ENCODE peak calls at places on chromosome 4, in ten cellular contexts. D is RWPE2, U is GM10248, T is fibroblast of the aortic adventitia, F is tibial nerve, R is activated B cell treated with CpG ODN at 0.5 μM for 24 hours, V is omental fat pad, B is A549, H is right atrium auricular region, I is HL-60. X is an unnamed sample.

GRCh38 chr4:17758459-17758858 is 23.0 kb downstream of the FAM184B start:
- DNase-seq in V (no peak), I (no peak), F (no peak), D (no peak), T (no peak), B (no peak), R (no peak), U (no peak), H (no peak), X (peak; percentile 13)

GRCh38 chr4:94372579-94372978 is 29.9 kb upstream of the HPGDS start:
- DNase-seq in B (no peak), F (no peak), D (no peak), U (no peak), R (no peak), H (no peak), V (no peak), T (no peak), I (no peak), X (no peak)

GRCh38 chr4:25440478-25441030 is 63.5 kb downstream of the ANAPC4 start:
- DNase-seq in H (no peak), T (peak; percentile 92), F (no peak), U (no peak), D (no peak), V (no peak), B (no peak), I (no peak), R (no peak), X (no peak)

GRCh38 chr4:61514991-61515390 is 314.9 kb downstream of the ADGRL3 start:
- DNase-seq in F (no peak), I (no peak), R (no peak), B (no peak), D (no peak), H (no peak), U (no peak), V (no peak), T (no peak), X (no peak)

GRCh38 chr4:135371137-135371536 is 1169.5 kb upstream of the PABPC4L start:
- DNase-seq in U (no peak), F (no peak), V (no peak), B (no peak), R (no peak), D (no peak), I (peak; percentile 15), H (no peak), T (no peak), X (peak; percentile 22)

GRCh38 chr4:153467154-153467896 is 1.2 kb downstream of the TMEM131L start:
- DNase-seq in V (no peak), D (no peak), T (no peak), U (peak; percentile 90), I (peak; percentile 47), B (no peak), F (no peak), H (no peak), R (peak; percentile 82), X (peak; percentile 49)

GRCh38 chr4:26815686-26816085 is 45.0 kb upstream of the STIM2 start:
- DNase-seq in D (no peak), I (no peak), U (no peak), F (no peak), B (no peak), R (no peak), V (no peak), H (no peak), T (no peak), X (no peak)

GRCh38 chr4:67776746-67777145 is 22.6 kb upstream of the GNRHR start:
- DNase-seq in T (no peak), F (no peak), D (no peak), B (no peak), R (no peak), H (no peak), V (no peak), I (no peak), U (no peak), X (no peak)

GRCh38 chr4:29009908-29010307 is 1710.3 kb upstream of the PCDH7 start:
- DNase-seq in F (no peak), V (no peak), U (no peak), H (no peak), D (no peak), R (no peak), I (no peak), B (no peak), T (no peak), X (no peak)

GRCh38 chr4:7160439-7160838 is 31.9 kb upstream of the SORCS2 start:
- DNase-seq in R (no peak), B (no peak), F (peak; percentile 10), I (no peak), H (no peak), T (no peak), V (no peak), U (no peak), D (no peak), X (no peak)

GRCh38 chr4:83362492-83363329 is 28.1 kb upstream of the HPSE start:
- DNase-seq in B (peak; percentile 19), R (no peak), D (no peak), F (no peak), U (no peak), H (no peak), I (peak; percentile 4), V (no peak), T (peak; percentile 59), X (no peak)

DNA sequence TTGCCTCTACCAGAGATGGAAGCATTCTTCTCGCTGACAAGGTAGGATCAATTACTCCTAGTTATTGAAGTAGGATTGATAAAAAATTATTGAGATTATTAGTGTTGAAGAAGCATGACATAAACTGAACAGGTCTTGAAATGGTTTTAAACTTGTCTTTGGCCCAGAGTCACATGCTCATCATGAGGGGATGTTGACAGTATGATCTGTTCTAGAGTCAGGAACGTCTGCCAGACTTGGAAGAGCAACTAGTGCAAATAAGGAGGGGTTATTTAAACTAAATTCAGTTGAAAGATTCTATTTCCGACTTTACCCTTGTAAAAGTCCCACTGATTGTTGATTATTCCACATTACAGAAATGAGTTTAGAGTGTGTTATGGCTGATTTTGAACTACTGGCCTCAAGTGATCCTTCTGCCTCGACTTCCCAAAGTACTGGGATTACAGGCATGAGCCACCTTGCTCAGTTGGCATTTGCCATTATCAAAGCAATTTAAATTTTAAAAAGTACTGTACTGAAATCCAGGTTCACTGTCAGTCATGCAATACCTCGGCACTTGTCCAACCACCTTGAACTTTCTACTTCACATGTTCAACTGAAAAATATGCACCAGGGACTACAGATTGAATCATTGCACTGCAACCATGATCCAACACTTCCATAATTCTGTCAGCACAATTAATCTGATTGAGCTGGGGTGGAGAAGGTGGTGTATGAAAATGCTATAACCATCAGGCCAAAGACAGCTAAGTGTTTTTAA is 19.7 kb downstream of the FABP2 start:
- DNase-seq in F (no peak), R (no peak), D (no peak), B (no peak), H (no peak), T (no peak), I (no peak), U (no peak), V (no peak), X (no peak)
- TF ChIP-seq CTCF in F (no peak), R (no peak), D (no peak), B (no peak), H (no peak), T (no peak), I (no peak), U (no peak), V (no peak), X (no peak)

GRCh38 chr4:56435001-56435747 is at the start of gene PPAT:
- DNase-seq in D (peak; percentile 99), H (peak; percentile 96), F (peak; percentile 95), R (peak; percentile 98), U (peak; percentile 97), B (peak; percentile 97), T (peak; percentile 95), I (peak; percentile 98), V (peak; percentile 92), X (peak; percentile 99)
- TF ChIP-seq CTCF in D (no peak), H (peak; percentile 36), F (peak; percentile 17), R (no peak), U (peak; percentile 9), B (no peak), T (peak; percentile 26), I (no peak), V (no peak), X (no peak)

GRCh38 chr4:106104276-106104675 is 209.0 kb downstream of the NPNT start:
- DNase-seq in V (no peak), T (no peak), H (no peak), D (no peak), U (no peak), F (no peak), B (no peak), I (no peak), R (no peak), X (no peak)

GRCh38 chr4:106114284-106114683 is 201.7 kb downstream of the TBCK start:
- DNase-seq in F (no peak), I (no peak), D (no peak), H (no peak), T (no peak), B (no peak), R (no peak), V (no peak), U (no peak), X (no peak)

GRCh38 chr4:106105697-106106096 is 210.3 kb downstream of the TBCK start:
- DNase-seq in B (no peak), H (no peak), D (no peak), U (no peak), R (no peak), F (no peak), T (no peak), I (no peak), V (no peak), X (no peak)

DNA sequence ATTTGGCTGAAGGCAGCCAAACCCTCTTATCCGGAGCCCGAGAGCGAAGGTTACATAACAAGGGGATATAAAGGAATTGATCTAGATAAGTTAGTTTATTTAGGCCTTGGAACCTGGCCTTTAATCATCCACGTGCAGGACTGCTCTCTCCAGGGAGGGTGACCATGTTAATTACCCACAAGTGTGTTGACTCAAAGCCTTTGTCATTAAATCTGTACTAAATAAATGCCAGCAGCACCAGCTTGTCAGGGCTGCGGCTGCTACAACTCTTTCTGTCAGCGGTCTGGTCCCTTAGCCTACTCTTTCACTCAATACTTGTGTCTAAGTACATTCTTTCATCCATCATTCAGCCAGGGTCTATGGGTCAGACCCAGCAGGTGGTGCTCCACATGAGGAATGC is 206.1 kb downstream of the TBCK start:
- DNase-seq in B (no peak), D (no peak), F (no peak), T (no peak), U (no peak), H (no peak), R (no peak), V (no peak), I (no peak), X (no peak)
- TF ChIP-seq CTCF in B (no peak), D (no peak), F (no peak), T (no peak), U (no peak), H (no peak), R (no peak), V (no peak), I (no peak), X (no peak)

DNA sequence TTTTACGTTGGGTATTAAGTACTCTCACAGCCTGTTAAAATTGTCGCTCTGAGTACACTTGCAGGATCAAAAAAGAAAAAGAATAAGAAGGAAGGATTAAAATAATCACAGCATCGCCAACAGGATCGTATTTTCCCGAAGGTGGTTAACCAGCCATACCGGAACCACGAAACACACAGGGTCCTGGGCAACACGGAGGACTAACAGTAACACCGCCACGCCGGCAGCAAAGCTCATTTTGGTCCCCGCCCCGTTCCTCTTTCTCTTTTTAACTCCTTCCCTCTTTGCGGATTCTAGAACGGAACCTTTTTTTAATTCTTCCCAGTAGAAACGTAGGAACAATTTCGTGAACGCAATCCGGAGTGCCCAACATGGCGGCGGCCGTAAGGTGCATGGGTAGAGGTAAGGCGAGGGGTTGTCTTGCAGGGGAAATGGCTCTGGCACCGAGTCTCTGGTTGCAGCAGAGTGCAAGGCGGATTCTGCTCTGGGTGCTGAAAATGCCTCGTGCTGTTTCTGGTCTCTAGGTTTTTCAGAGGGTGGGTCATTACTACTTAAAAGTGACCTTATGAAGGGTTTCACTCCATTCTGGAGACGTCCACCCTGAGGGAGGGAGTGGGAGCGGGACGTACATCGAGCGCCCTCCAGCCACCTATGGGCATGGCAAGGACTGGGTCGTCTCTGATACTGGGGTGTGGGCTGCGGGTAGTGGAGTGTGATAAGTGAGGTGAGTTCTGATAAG is at the start of gene MRPL1:
- DNase-seq in V (peak; percentile 47), R (peak; percentile 72), U (peak; percentile 80), F (peak; percentile 82), T (peak; percentile 98), H (peak; percentile 96), I (peak; percentile 95), D (peak; percentile 90), B (peak; percentile 95), X (peak; percentile 76)
- TF ChIP-seq CTCF in V (no peak), R (no peak), U (peak; percentile 24), F (no peak), T (peak; percentile 1), H (peak; percentile 41), I (no peak), D (peak; percentile 6), B (no peak), X (no peak)

X was measured in nephron progenitor cell.